ENCODE peak calls at places on chromosomes 4 and X, in ten cellular contexts. O is DND-41; R is ovary; N is CD8-positive, alpha-beta T cell; F is left ventricle myocardium inferior; Y is stomach; A is fibroblast of lung; B is cardiac muscle cell; L is uterus; G is HL-60. P is an unnamed sample.

GRCh38 chr4:143186202-143186601 is 1.5 kb downstream of the USP38 start:
- DNase-seq in O (no peak), R (no peak), N (no peak), F (no peak), Y (no peak), A (peak; percentile 55), B (peak; percentile 8), L (no peak), G (no peak), P (no peak)

GRCh38 chr4:8078109-8078494 is 80.5 kb downstream of the ABLIM2 start:
- DNase-seq in O (no peak), R (no peak), N (no peak), F (no peak), Y (no peak), A (no peak), B (no peak), L (no peak), G (no peak), P (no peak)

GRCh38 chr4:156422576-156422975 is 468.9 kb upstream of the CTSO start:
- DNase-seq in O (no peak), R (no peak), N (no peak), F (no peak), Y (no peak), A (peak; percentile 8), B (peak; percentile 3), L (no peak), G (no peak), P (no peak)

GRCh38 chr4:6506616-6507140 is 34.3 kb upstream of the PPP2R2C start:
- DNase-seq in O (no peak), R (no peak), N (no peak), F (no peak), Y (no peak), A (no peak), B (no peak), L (no peak), G (no peak), P (no peak)

GRCh38 chr4:86092684-86093083 is 267.2 kb downstream of the MAPK10 start:
- DNase-seq in O (no peak), R (no peak), N (no peak), F (no peak), Y (no peak), A (peak; percentile 87), B (peak; percentile 79), L (no peak), G (no peak), P (no peak)

GRCh38 chr4:2338754-2339457 is 77.0 kb upstream of the MXD4 start:
- DNase-seq in O (no peak), R (no peak), N (no peak), F (no peak), Y (peak; percentile 29), A (no peak), B (no peak), L (no peak), G (no peak), P (peak; percentile 67)

GRCh38 chr4:176238157-176238608 is 30.8 kb downstream of the ASB5 start:
- DNase-seq in O (no peak), R (no peak), N (no peak), F (no peak), Y (no peak), A (peak; percentile 87), B (peak; percentile 74), L (no peak), G (no peak), P (no peak)

GRCh38 chr4:53777244-53777984 is 186.1 kb upstream of the LNX1 start:
- DNase-seq in O (no peak), R (peak; percentile 37), N (no peak), F (no peak), Y (no peak), A (peak; percentile 87), B (peak; percentile 89), L (peak; percentile 54), G (peak; percentile 7), P (no peak)

GRCh38 chr4:70903282-70903603 is 1.1 kb downstream of the MOB1B start:
- DNase-seq in O (peak; percentile 27), R (peak; percentile 16), N (no peak), F (no peak), Y (no peak), A (peak; percentile 34), B (peak; percentile 28), L (no peak), G (no peak), P (no peak)

GRCh38 chrX:94743478-94743877 is 1069.5 kb downstream of the FAM133A start:
- DNase-seq in O (peak; percentile 62), R (no peak), N (no peak), F (no peak), Y (no peak), A (no peak), B (no peak), L (no peak), G (no peak), P (no peak)

GRCh38 chr4:101801957-101802356 is 11.4 kb downstream of the BANK1 start:
- DNase-seq in O (no peak), R (no peak), N (no peak), F (no peak), Y (no peak), A (no peak), B (no peak), L (no peak), G (no peak), P (no peak)

GRCh38 chrX:72003811-72004750 is 93.4 kb downstream of the NHSL2 start:
- DNase-seq in O (no peak), R (peak; percentile 26), N (no peak), F (peak; percentile 35), Y (peak; percentile 44), A (peak; percentile 73), B (peak; percentile 52), L (no peak), G (no peak), P (peak; percentile 84)

GRCh38 chr4:8121236-8122015 is 37.2 kb downstream of the ABLIM2 start:
- DNase-seq in O (no peak), R (no peak), N (no peak), F (no peak), Y (no peak), A (no peak), B (no peak), L (no peak), G (no peak), P (no peak)

GRCh38 chrX:19272452-19272851 is 71.3 kb upstream of the PDHA1 start:
- DNase-seq in O (no peak), R (no peak), N (no peak), F (no peak), Y (no peak), A (peak; percentile 34), B (peak; percentile 2), L (no peak), G (no peak), P (no peak)

GRCh38 chr4:162456106-162456505 is 292.3 kb upstream of the FSTL5 start:
- DNase-seq in O (no peak), R (no peak), N (no peak), F (no peak), Y (no peak), A (no peak), B (no peak), L (no peak), G (no peak), P (no peak)

GRCh38 chr4:2254665-2255500 is 7.0 kb downstream of the MXD4 start:
- DNase-seq in O (no peak), R (peak; percentile 7), N (no peak), F (no peak), Y (peak; percentile 20), A (no peak), B (no peak), L (peak; percentile 13), G (no peak), P (peak; percentile 66)

GRCh38 chr4:103046416-103047290 is 27.1 kb upstream of the SLC9B1 start:
- DNase-seq in O (peak; percentile 42), R (no peak), N (peak; percentile 12), F (no peak), Y (peak; percentile 30), A (peak; percentile 30), B (peak; percentile 64), L (no peak), G (peak; percentile 13), P (no peak)

GRCh38 chrX:138771042-138771441 is 59.5 kb upstream of the FGF13 start:
- DNase-seq in O (no peak), R (no peak), N (no peak), F (no peak), Y (no peak), A (no peak), B (no peak), L (no peak), G (no peak), P (no peak)

GRCh38 chr4:87103691-87104187 is 116.7 kb downstream of the KLHL8 start:
- DNase-seq in O (no peak), R (no peak), N (no peak), F (no peak), Y (no peak), A (peak; percentile 85), B (peak; percentile 83), L (no peak), G (no peak), P (no peak)

DNA sequence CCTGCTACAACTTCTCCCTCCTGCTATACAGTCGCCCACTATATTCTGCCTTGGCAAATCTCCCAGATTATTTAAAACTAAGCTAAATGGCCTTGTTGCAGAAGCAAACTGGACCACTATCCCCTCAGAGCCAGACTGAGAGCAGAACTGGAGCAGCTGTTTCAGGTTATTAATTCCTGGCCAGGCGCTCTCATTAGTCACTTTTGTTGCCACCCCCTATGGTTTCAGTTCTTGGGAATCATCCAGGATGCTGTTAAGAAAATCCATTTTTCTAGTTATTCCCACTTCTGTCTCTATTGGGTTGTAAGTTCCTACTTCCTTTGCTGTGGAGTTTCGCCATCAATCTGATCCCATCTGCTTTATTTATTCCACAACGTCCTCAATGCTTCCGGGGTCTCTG is 30.1 kb downstream of the ADGRA3 start:
- DNase-seq in O (no peak), R (no peak), N (no peak), F (no peak), Y (no peak), A (peak; percentile 90), B (peak; percentile 80), L (no peak), G (no peak), P (no peak)
- H3K27ac ChIP-seq in O (no peak overlapping the region), R (no peak overlapping the region), N (no peak overlapping the region), F (peak overlapping the region; percentile 10), Y (no peak overlapping the region), A (peak overlapping the region; percentile 19), B (no peak overlapping the region), L (no peak overlapping the region), G (no peak overlapping the region), P (no peak overlapping the region)

GRCh38 chr4:44145868-44146267 is 302.7 kb downstream of the KCTD8 start:
- DNase-seq in O (no peak), R (no peak), N (no peak), F (no peak), Y (no peak), A (peak; percentile 51), B (no peak), L (no peak), G (no peak), P (no peak)
- H3K27ac ChIP-seq in O (no peak overlapping the region), R (no peak overlapping the region), N (no peak overlapping the region), F (no peak overlapping the region), Y (no peak overlapping the region), A (no peak overlapping the region), B (no peak overlapping the region), L (no peak overlapping the region), G (no peak overlapping the region), P (no peak overlapping the region)

GRCh38 chr4:23894021-23894420 is 4.2 kb upstream of the PPARGC1A start:
- DNase-seq in O (no peak), R (no peak), N (no peak), F (no peak), Y (no peak), A (no peak), B (no peak), L (no peak), G (no peak), P (no peak)
- H3K27ac ChIP-seq in O (no peak overlapping the region), R (no peak overlapping the region), N (no peak overlapping the region), F (no peak overlapping the region), Y (no peak overlapping the region), A (no peak overlapping the region), B (no peak overlapping the region), L (no peak overlapping the region), G (no peak overlapping the region), P (no peak overlapping the region)

GRCh38 chr4:80201326-80202151 is 4.2 kb downstream of the PRDM8 start:
- DNase-seq in O (no peak), R (peak; percentile 70), N (peak; percentile 51), F (peak; percentile 48), Y (no peak), A (peak; percentile 78), B (peak; percentile 45), L (peak; percentile 70), G (peak; percentile 79), P (peak; percentile 82)
- H3K27ac ChIP-seq in O (no peak overlapping the region), R (peak overlapping the region; percentile 72), N (no peak overlapping the region), F (peak overlapping the region; percentile 74), Y (peak overlapping the region; percentile 90), A (peak overlapping the region; percentile 76), B (no peak overlapping the region), L (peak overlapping the region; percentile 94), G (peak overlapping the region; percentile 57), P (no peak overlapping the region)